ENCODE peak calls at places on chromosomes 5 and 9, in four cellular contexts. X is spleen; V is CD8-positive, alpha-beta T cell; B is Peyer's patch. N is an unnamed sample.

GRCh38 chr5:54895816-54896341 is 89.5 kb downstream of the ESM1 start:
- DNase-seq in X (no peak), V (no peak), B (no peak), N (no peak)

GRCh38 chr9:123657099-123657498 is 272.8 kb downstream of the DENND1A start:
- DNase-seq in X (no peak), V (no peak), B (no peak), N (no peak)

GRCh38 chr5:153513171-153513570 is 22.7 kb downstream of the GRIA1 start:
- DNase-seq in X (no peak), V (no peak), B (no peak), N (no peak)

GRCh38 chr9:77978086-77978781 is 53.4 kb downstream of the GNAQ start:
- DNase-seq in X (no peak), V (no peak), B (no peak), N (no peak)

GRCh38 chr9:23341346-23341745 is 484.7 kb downstream of the ELAVL2 start:
- DNase-seq in X (no peak), V (no peak), B (no peak), N (no peak)

GRCh38 chr5:160175438-160176218 is 53.7 kb upstream of the FABP6 start:
- DNase-seq in X (no peak), V (no peak), B (peak), N (no peak)

GRCh38 chr9:35367451-35367850 is 122.5 kb upstream of the RUSC2 start:
- DNase-seq in X (no peak), V (no peak), B (no peak), N (no peak)

GRCh38 chr9:92228628-92229027 is 64.9 kb downstream of the IARS1 start:
- DNase-seq in X (no peak), V (no peak), B (no peak), N (no peak)

GRCh38 chr5:144467795-144468194 is 297.1 kb downstream of the KCTD16 start:
- DNase-seq in X (no peak), V (no peak), B (no peak), N (no peak)

GRCh38 chr9:114561771-114562170 is 25.8 kb upstream of the ATP6V1G1 start:
- DNase-seq in X (no peak), V (no peak), B (no peak), N (no peak)

GRCh38 chr5:120682851-120683250 is 218.8 kb downstream of the PRR16 start:
- DNase-seq in X (no peak), V (no peak), B (no peak), N (no peak)

GRCh38 chr5:175789670-175790069 is 81.7 kb upstream of the CPLX2 start:
- DNase-seq in X (no peak), V (no peak), B (no peak), N (no peak)
- TF ChIP-seq CTCF in X (no peak), V (no peak), B (no peak), N (no peak)

GRCh38 chr5:140806834-140807775 is at the start of gene PCDHA4:
- DNase-seq in X (no peak), V (no peak), B (no peak), N (no peak)
- TF ChIP-seq CTCF in X (no peak), V (no peak), B (no peak), N (no peak)

DNA sequence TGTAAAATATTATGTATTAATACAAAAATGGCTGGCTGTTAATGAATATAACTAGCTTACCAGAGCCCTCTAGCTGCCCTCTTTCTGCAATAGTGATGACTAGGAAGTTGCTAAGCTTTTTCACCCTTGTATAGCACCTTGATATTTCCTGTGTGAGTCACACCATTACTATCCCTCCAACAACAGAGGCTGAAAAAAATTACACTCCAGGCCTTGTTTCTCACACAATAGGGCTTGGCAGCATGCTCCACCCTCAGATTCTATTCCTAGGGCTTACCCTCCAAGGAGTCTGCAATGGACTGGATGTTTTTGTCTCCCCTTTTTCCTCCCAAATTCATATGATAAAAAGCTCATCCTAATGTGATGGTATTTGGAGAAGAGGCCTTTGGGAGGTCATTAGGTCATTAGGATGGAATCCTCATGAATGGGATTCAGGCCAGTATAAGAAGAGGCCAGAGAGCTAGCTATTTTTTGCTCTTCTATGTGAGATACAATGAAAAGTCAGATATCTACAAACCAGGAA is 184.6 kb upstream of the MAP1B start:
- DNase-seq in X (no peak), V (no peak), B (no peak), N (no peak)
- TF ChIP-seq CTCF in X (no peak), V (no peak), B (no peak), N (no peak)

GRCh38 chr5:10521466-10522223 is 42.2 kb upstream of the ANKRD33B start:
- DNase-seq in X (no peak), V (no peak), B (peak), N (no peak)
- TF ChIP-seq CTCF in X (no peak), V (no peak), B (peak), N (peak)

DNA sequence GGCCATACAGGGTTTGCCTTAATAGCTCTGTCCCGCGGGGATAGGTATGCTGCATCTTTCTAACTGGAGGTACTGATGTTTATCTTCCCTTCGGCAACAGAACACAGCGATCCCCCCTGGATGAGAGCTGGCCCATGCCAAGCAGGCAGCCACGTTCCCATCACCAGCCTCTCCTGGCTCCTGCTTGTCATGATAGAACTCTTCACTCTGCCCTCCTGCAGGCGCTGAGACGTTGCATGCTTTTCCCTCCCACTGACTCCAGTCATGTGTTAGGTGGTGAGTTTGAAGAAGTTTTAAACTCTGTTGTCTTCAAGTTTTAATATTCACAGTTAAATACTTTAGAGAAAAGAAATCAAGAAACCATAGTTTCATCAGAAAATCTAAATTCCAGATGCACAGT is 60.0 kb downstream of the MED27 start:
- DNase-seq in X (no peak), V (no peak), B (no peak), N (no peak)
- TF ChIP-seq CTCF in X (no peak), V (no peak), B (no peak), N (no peak)

GRCh38 chr9:132044176-132044880 is 35.3 kb downstream of the MED27 start:
- DNase-seq in X (no peak), V (no peak), B (no peak), N (no peak)

GRCh38 chr9:132040808-132041207 is 38.9 kb downstream of the MED27 start:
- DNase-seq in X (no peak), V (no peak), B (no peak), N (no peak)

GRCh38 chr9:132043708-132044107 is 36.0 kb downstream of the MED27 start:
- DNase-seq in X (no peak), V (no peak), B (no peak), N (no peak)

GRCh38 chr9:132041825-132042224 is 37.8 kb downstream of the MED27 start:
- DNase-seq in X (no peak), V (no peak), B (no peak), N (no peak)

DNA sequence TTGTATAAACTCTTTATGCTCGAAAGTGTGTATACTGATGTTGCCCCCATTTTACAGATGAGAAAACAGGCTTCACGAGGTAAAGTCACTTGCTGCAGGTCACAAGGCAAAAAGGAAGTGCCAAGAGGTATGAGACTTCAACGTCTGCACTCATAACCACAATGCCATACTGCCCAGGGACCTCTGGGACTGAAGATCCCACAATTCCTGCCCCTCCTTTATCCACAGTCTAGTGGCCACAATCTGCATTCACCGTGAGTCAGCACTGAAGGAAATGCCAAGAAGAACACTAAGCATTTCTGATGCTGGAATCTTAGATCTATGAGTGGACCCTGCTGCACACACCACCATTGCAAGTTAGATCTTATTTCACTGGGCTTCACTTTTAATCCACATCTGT is 37.3 kb downstream of the MED27 start:
- DNase-seq in X (no peak), V (no peak), B (no peak), N (no peak)
- TF ChIP-seq CTCF in X (no peak), V (no peak), B (no peak), N (no peak)

GRCh38 chr5:116234681-116235080 is 149.9 kb downstream of the COMMD10 start:
- DNase-seq in X (no peak), V (no peak), B (no peak), N (no peak)

GRCh38 chr5:116242363-116242762 is 157.5 kb downstream of the COMMD10 start:
- DNase-seq in X (no peak), V (no peak), B (no peak), N (no peak)

DNA sequence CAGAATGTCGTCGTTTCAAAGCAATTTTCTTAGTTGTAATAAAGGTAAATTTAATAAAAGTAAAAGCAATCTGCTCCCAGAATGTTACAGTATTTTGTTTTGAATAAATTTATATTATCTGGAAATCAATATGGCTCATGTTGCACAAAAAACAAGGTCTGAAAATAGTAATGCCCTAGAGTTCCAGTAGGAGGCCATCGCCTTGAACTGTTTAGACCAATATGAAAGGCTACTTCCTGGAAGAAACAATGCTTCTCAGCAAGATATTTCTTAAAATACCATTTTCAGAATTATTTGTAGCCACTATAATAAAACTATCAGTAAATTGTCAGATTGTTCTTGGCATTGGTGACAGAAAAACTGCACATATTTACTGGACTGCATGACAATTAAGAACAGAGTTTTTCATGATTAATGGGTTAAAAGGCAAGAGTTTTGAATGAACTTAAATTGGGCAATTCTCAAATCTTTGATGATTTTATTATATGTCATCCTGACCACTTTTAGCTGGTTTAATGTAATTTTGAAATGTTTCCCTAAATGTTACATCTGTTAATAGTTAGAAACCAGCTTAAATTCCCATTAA is 153.2 kb downstream of the COMMD10 start:
- DNase-seq in X (no peak), V (no peak), B (no peak), N (no peak)
- TF ChIP-seq CTCF in X (peak), V (no peak), B (no peak), N (no peak)

GRCh38 chr5:133440467-133441115 is 171.8 kb downstream of the FSTL4 start:
- DNase-seq in X (no peak), V (no peak), B (no peak), N (no peak)
- TF ChIP-seq CTCF in X (no peak), V (no peak), B (no peak), N (no peak)

N was measured in CD14-positive monocyte.